ENCODE peak calls at places on chromosomes 5 and 9, in eight cellular contexts. A, Y, E, V, L, J, W and X are unnamed samples.

GRCh38 chr5:95858023-95858461 is 35.5 kb upstream of the GLRX start:
- DNase-seq in W (peak; percentile 65), E (no peak), A (no peak), V (peak; percentile 45), L (peak; percentile 72), J (peak; percentile 56), Y (no peak), X (peak; percentile 62)

GRCh38 chr9:115442054-115442453 is 324.1 kb upstream of the TNC start:
- DNase-seq in W (no peak), V (no peak), E (no peak), L (no peak), A (no peak), Y (no peak), J (no peak), X (no peak)

GRCh38 chr9:2415326-2415725 is 206.3 kb upstream of the VLDLR start:
- DNase-seq in Y (no peak), E (no peak), J (no peak), L (no peak), V (no peak), W (no peak), A (no peak), X (no peak)

GRCh38 chr5:153753645-153754432 is 263.4 kb downstream of the GRIA1 start:
- DNase-seq in Y (no peak), J (no peak), V (no peak), W (no peak), A (no peak), L (no peak), E (no peak), X (no peak)

GRCh38 chr5:168649306-168649705 is 70.1 kb upstream of the PANK3 start:
- DNase-seq in Y (no peak), V (no peak), L (no peak), A (no peak), J (no peak), E (no peak), W (no peak), X (no peak)

GRCh38 chr9:129549139-129549538 is 71.8 kb downstream of the C9orf50 start:
- DNase-seq in L (no peak), V (no peak), J (no peak), Y (no peak), E (no peak), A (no peak), W (no peak), X (no peak)

GRCh38 chr5:111782171-111782570 is 25.2 kb upstream of the NREP start:
- DNase-seq in Y (no peak), V (no peak), W (no peak), E (no peak), A (no peak), L (no peak), J (no peak), X (no peak)

GRCh38 chr5:133995341-133995740 is 9.4 kb downstream of the VDAC1 start:
- DNase-seq in W (no peak), Y (no peak), V (no peak), J (no peak), A (no peak), L (no peak), E (peak; percentile 19), X (no peak)

GRCh38 chr5:88671808-88672499 is 211.0 kb downstream of the MEF2C start:
- DNase-seq in V (no peak), W (no peak), E (no peak), L (no peak), J (no peak), A (no peak), Y (no peak), X (no peak)

GRCh38 chr5:116645627-116646026 is 71.0 kb upstream of the SEMA6A start:
- DNase-seq in J (no peak), Y (no peak), V (no peak), W (no peak), A (no peak), L (no peak), E (no peak), X (no peak)

GRCh38 chr5:136703706-136704105 is 338.4 kb upstream of the TRPC7 start:
- DNase-seq in A (no peak), L (no peak), Y (no peak), W (no peak), V (no peak), J (no peak), E (no peak), X (no peak)

GRCh38 chr5:90640484-90641059 is 82.0 kb downstream of the ADGRV1 start:
- DNase-seq in E (no peak), Y (no peak), A (no peak), V (no peak), W (peak; percentile 13), L (no peak), J (no peak), X (no peak)

GRCh38 chr9:95494022-95494415 is 22.8 kb downstream of the PTCH1 start:
- DNase-seq in E (peak; percentile 84), V (no peak), A (peak; percentile 86), W (no peak), Y (peak; percentile 43), L (no peak), J (no peak), X (no peak)

GRCh38 chr9:83220737-83221136 is 157.8 kb upstream of the RASEF start:
- DNase-seq in Y (no peak), E (no peak), J (no peak), V (no peak), L (peak; percentile 35), A (no peak), W (peak; percentile 23), X (no peak)

GRCh38 chr5:16889203-16889971 is 46.7 kb downstream of the MYO10 start:
- DNase-seq in W (no peak), V (no peak), E (no peak), Y (no peak), L (no peak), J (no peak), A (no peak), X (no peak)

GRCh38 chr5:132754947-132755346 is 7.7 kb downstream of the CCNI2 start:
- DNase-seq in V (no peak), L (no peak), A (no peak), Y (peak; percentile 2), J (no peak), W (peak; percentile 35), E (no peak), X (no peak)

GRCh38 chr5:132754111-132754510 is 6.9 kb downstream of the CCNI2 start:
- DNase-seq in L (no peak), E (no peak), A (no peak), W (no peak), J (no peak), Y (no peak), V (no peak), X (peak; percentile 13)

GRCh38 chr5:132752581-132753125 is 5.4 kb downstream of the CCNI2 start:
- DNase-seq in J (no peak), L (no peak), A (no peak), E (no peak), Y (no peak), V (no peak), W (no peak), X (peak; percentile 10)

GRCh38 chr5:132751971-132752580 is 4.8 kb downstream of the CCNI2 start:
- DNase-seq in V (no peak), W (no peak), Y (peak; percentile 6), A (no peak), J (no peak), L (no peak), E (no peak), X (no peak)

GRCh38 chr5:132753135-132753987 is 6.1 kb downstream of the CCNI2 start:
- DNase-seq in Y (peak; percentile 8), J (no peak), L (no peak), V (no peak), W (no peak), E (no peak), A (no peak), X (peak; percentile 28)
- TF ChIP-seq CTCF in Y (no peak), J (no peak), L (no peak), V (no peak), W (no peak), E (no peak), A (peak; percentile 16), X (no peak)

DNA sequence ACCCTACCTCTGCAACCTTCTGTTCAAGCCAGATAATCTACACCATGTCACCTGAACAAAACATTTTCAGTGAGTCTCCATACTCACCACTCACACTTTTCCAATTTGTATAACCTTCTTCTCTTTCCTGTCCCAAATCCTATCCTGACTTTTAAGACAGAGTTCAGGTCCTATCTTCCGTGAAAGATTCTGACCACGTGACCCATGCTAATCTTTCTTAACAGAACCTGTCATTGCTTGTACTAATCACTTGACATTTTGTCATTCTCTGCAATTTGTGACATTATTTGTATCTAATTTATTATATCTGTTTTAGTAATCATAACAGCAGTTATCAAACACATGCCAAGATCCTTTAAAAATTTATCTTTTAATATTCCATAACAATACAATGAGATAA is 132.5 kb upstream of the PRLR start:
- DNase-seq in L (no peak), E (no peak), J (no peak), A (no peak), Y (no peak), V (no peak), W (no peak), X (no peak)
- H3K27ac ChIP-seq in L (no peak overlapping the region), E (no peak overlapping the region), J (no peak overlapping the region), A (no peak overlapping the region), Y (no peak overlapping the region), V (no peak overlapping the region), W (no peak overlapping the region), X (no peak overlapping the region)

DNA sequence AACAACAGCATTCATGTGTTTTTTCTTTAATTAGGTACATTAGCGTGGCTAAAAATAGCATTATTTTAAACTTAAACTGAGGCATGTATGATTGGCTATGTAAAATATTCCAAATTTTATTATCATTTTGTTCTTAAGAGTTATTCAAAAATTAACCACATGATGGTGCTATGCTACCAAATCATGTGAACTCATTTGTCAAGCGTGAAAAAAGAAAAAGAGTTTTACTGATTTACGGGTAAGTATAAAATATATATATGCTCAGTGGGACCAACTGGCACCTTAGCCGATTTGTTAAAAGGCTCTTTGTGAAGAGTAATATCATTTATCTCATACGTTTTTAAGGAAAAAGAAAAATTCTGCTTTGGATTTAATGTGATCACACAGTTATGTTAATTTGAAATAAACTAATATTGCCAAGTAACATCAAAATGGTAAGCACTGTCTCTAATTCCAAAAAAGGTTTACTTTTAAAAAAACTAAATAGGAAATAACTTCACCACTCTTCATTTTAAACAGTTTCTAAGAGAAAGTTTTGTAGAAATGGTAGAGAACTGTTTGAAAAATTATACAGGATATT is 1042.3 kb downstream of the CDH12 start:
- DNase-seq in V (no peak), W (peak; percentile 48), J (no peak), E (no peak), L (no peak), Y (no peak), A (peak; percentile 26), X (no peak)
- TF ChIP-seq CTCF in V (no peak), W (peak; percentile 47), J (no peak), E (peak; percentile 27), L (peak; percentile 47), Y (peak; percentile 8), A (peak; percentile 76), X (no peak)

DNA sequence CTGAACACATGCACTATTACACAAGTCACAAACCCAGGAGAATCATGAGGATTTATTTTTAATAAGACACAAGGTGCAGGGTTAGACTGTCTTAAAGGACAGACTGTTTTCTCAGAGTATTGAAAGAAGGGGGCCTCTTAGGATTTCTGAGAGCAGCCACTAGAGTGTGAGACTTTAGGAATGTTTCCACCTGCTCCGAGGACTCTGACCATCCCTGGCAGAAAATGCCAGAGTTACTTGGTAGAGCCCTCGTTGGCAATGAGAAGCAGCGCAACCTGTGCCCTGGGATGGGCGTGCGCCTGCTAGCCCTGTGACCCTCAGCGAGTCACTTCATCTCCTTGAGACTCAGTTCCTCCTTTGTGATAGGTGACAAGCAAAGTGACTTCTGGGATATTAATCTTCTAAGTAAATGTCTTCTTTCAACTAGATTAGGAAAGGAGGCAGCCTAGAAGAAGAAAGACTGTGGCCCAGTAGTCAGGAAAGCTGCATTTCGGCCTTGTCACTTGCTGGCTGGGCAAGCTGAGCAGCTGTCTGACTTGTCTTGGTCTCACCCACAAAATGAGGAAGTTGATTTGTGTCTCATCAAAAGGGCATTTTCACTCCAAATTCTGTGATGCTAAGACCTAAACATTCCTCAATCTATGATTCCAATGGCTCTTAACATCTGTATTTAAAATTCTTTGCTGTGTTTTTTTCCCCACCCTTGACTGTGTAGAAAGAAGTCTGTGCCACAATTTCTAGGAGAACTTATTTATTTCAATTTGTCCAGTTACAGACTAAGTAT is 60.5 kb downstream of the PTCD2 start:
- DNase-seq in J (no peak), Y (no peak), V (no peak), W (no peak), A (peak; percentile 31), E (no peak), L (no peak), X (no peak)
- H3K27ac ChIP-seq in J (no peak overlapping the region), Y (no peak overlapping the region), V (no peak overlapping the region), W (no peak overlapping the region), A (no peak overlapping the region), E (no peak overlapping the region), L (peak overlapping the region; percentile 22), X (no peak overlapping the region)